ENCODE peak calls at places on chromosomes 6 and 20, in five cellular contexts. N is astrocyte, D is tibial nerve, L is IMR-90, S is testis. P is an unnamed sample.

GRCh38 chr6:12112540-12113189 is 100.6 kb downstream of the HIVEP1 start:
- DNase-seq in N (no peak), D (no peak), L (no peak), S (no peak), P (no peak)

GRCh38 chr20:47713941-47714450 is 71.3 kb downstream of the SULF2 start:
- DNase-seq in N (no peak), D (peak; percentile 66), L (peak; percentile 27), S (peak; percentile 70), P (no peak)

GRCh38 chr6:165998072-165998471 is 169.6 kb downstream of the TBXT start:
- DNase-seq in N (no peak), D (no peak), L (no peak), S (no peak), P (no peak)

GRCh38 chr6:108650781-108651180 is 90.1 kb downstream of the FOXO3 start:
- DNase-seq in N (peak; percentile 73), D (no peak), L (peak; percentile 62), S (no peak), P (no peak)

GRCh38 chr6:141483561-141484061 is 649.1 kb upstream of the GJE1 start:
- DNase-seq in N (peak; percentile 95), D (no peak), L (peak; percentile 96), S (no peak), P (no peak)

GRCh38 chr6:20660534-20660933 is 126.3 kb downstream of the CDKAL1 start:
- DNase-seq in N (no peak), D (no peak), L (no peak), S (no peak), P (no peak)

GRCh38 chr20:41951615-41952014 is 333.4 kb upstream of the CHD6 start:
- DNase-seq in N (no peak), D (no peak), L (no peak), S (no peak), P (no peak)

GRCh38 chr6:32609731-32610640 is 20.3 kb upstream of the HLA-DRB1 start:
- DNase-seq in N (peak; percentile 78), D (peak; percentile 19), L (peak; percentile 92), S (no peak), P (peak; percentile 95)

GRCh38 chr20:57180385-57180784 is 86.1 kb downstream of the BMP7 start:
- DNase-seq in N (no peak), D (no peak), L (no peak), S (no peak), P (no peak)

GRCh38 chr6:53119772-53120409 is 28.8 kb downstream of the GCM1 start:
- DNase-seq in N (peak; percentile 18), D (no peak), L (peak; percentile 58), S (no peak), P (peak; percentile 86)

GRCh38 chr20:50913976-50914375 is 17.3 kb downstream of the ADNP start:
- DNase-seq in N (peak; percentile 83), D (no peak), L (peak; percentile 88), S (no peak), P (no peak)

GRCh38 chr20:50286609-50287008 is 96.0 kb downstream of the CEBPB start:
- DNase-seq in N (peak; percentile 87), D (peak; percentile 85), L (peak; percentile 88), S (peak; percentile 63), P (no peak)

GRCh38 chr6:11042750-11043551 is 1.2 kb downstream of the ELOVL2 start:
- DNase-seq in N (peak; percentile 21), D (no peak), L (peak; percentile 44), S (no peak), P (no peak)

DNA sequence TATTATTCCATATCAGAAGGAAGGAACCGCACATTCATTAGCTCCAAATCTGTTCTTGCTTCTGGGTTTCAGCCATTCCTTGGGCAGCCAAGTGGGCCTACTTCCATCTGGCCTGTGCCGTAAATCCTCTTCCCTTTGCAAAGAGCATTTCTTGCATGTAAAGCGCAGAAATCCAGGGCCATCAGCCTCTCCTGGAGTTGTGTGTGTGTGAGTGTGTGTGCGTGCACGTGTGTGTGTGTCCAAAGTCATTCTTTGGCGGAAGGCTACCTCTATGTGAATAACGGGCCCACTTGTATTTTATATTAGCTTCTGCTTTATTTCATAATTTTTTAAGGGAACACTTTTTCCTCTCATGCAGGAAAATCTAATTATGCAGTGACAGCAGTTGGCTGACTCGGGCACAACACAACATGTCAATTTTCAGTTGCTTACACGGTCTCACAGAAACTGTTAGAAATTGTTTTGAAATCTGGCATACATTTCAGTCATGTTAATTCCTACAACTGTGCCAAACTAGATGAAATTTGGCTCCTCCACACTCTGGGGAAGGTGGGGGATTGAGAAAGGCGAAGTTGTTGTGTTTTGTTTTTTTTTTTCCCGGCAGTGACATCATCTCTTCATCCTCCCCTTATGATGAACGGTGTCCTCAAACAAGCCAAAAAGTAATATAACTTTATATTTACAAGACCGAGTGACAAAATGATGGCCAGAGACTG is 223.8 kb upstream of the TSHZ2 start:
- DNase-seq in N (no peak), D (no peak), L (no peak), S (no peak), P (no peak)
- H3K27ac ChIP-seq in N (no peak overlapping the region), D (peak overlapping the region; percentile 59), L (no peak overlapping the region), S (no peak overlapping the region), P (no peak overlapping the region)

DNA sequence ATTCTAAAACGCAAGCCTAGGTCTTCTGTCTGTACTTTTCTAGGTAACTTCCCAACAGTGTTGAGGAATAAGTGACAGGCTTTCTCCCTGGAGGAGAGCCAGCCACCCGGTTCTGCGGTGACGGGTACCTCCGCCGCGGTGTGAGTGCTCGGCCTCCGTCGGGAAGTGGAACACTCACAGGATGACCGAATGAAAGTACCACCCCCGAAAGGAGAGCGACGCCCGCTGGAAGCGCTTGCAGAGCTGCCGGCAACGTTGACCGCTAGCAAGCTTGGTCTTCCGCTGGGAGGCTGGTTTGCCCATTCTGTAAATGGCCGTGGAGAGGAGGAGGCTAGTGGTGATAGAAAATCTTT is 581 bp upstream of the TMEM242 start:
- DNase-seq in N (peak; percentile 82), D (peak; percentile 50), L (peak; percentile 81), S (peak; percentile 83), P (peak; percentile 91)
- TF ChIP-seq CTCF in N (no peak), D (no peak), L (peak; percentile 19), S (no peak), P (peak; percentile 6)

DNA sequence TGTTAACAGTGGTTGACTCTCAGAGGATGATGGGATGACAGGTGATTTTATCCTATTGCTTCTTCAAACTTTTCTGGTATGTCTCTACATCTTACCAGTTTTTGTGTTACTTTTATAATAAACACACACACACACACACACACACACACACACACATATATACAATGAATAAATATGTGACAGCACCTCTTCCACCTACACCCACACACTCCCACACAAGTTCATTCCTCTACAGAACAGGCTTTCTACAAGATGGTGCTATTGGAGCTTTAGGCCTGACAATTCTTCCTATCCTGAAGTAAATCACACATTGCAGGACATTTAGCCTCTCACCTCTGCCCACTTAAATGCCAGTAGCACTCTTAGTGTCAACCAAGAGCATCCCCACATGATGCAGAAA is 46.7 kb upstream of the STK35 start:
- DNase-seq in N (no peak), D (no peak), L (no peak), S (no peak), P (no peak)
- H3K9me3 ChIP-seq in N (no peaks in the 10 kb centered on the region), D (no peaks in the 10 kb centered on the region), L (no peaks in the 10 kb centered on the region), S (no peaks in the 10 kb centered on the region), P (peaks cover 19% of the 10 kb centered on the region)

DNA sequence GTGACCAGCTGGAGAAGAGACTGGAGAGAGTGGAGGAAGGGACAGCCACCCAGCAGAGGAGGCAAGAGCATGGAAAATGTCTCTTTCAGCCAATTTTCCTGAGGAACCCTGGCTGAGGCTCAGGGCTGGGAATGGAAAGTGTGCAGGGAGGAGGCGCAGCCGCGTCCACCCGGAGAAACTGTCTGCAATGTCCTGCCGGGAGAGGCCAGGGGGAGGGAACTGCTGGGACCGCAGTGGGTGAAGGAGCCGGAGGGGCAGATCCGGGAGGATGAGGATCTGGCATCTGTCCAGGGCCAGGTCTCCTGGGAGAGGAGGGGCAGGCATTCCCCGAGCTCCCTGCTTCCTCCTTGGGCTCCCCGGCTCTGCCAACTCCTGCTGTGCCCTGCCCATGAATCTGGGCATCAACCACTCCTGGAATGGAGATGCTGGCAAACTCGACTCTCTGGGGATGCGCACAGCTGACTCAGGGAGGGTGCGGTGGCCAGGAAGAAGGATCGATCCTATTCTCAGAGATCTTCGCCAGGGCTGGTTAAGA is 17.4 kb upstream of the HM13 start:
- DNase-seq in N (no peak), D (no peak), L (no peak), S (peak; percentile 68), P (no peak)
- H3K27ac ChIP-seq in N (no peak overlapping the region), D (peak overlapping the region; percentile 66), L (no peak overlapping the region), S (peak overlapping the region; percentile 55), P (no peak overlapping the region)

GRCh38 chr20:33262658-33263065 is 20.4 kb upstream of the BPIFB1 start:
- DNase-seq in N (peak; percentile 30), D (peak; percentile 33), L (peak; percentile 53), S (peak; percentile 59), P (peak; percentile 88)
- TF ChIP-seq CTCF in N (peak; percentile 53), D (peak; percentile 38), L (peak; percentile 59), S (no peak), P (peak; percentile 93)

GRCh38 chr6:133806358-133806757 is 82.6 kb upstream of the TCF21 start:
- DNase-seq in N (peak; percentile 20), D (no peak), L (peak; percentile 72), S (no peak), P (no peak)

GRCh38 chr6:133807531-133807930 is 81.4 kb upstream of the TCF21 start:
- DNase-seq in N (no peak), D (no peak), L (no peak), S (no peak), P (no peak)

GRCh38 chr6:133805876-133806275 is 83.0 kb upstream of the TCF21 start:
- DNase-seq in N (no peak), D (no peak), L (no peak), S (no peak), P (no peak)

GRCh38 chr6:133811557-133811956 is 77.4 kb upstream of the TCF21 start:
- DNase-seq in N (no peak), D (no peak), L (no peak), S (no peak), P (no peak)

GRCh38 chr6:133809406-133809805 is 79.5 kb upstream of the TCF21 start:
- DNase-seq in N (peak; percentile 56), D (no peak), L (peak; percentile 48), S (no peak), P (no peak)
- H3K9me3 ChIP-seq in N (no peaks in the 10 kb centered on the region), D (no peaks in the 10 kb centered on the region), L (no peaks in the 10 kb centered on the region), S (no peaks in the 10 kb centered on the region), P (peaks cover 25% of the 10 kb centered on the region)

GRCh38 chr6:63571883-63572732 is at the start of the genes LOC128125822 and PTP4A1:
- DNase-seq in N (peak; percentile 92), D (peak; percentile 91), L (peak; percentile 98), S (peak; percentile 98), P (peak; percentile 99)

GRCh38 chr6:63572733-63573139 is 456 bp downstream of the LOC128125822 start:
- DNase-seq in N (no peak), D (no peak), L (no peak), S (no peak), P (no peak)

GRCh38 chr6:63573899-63574553 is 1.7 kb downstream of the LOC128125822 start:
- DNase-seq in N (peak; percentile 45), D (peak; percentile 34), L (peak; percentile 64), S (peak; percentile 75), P (peak; percentile 75)

GRCh38 chr6:63573140-63573898 is 1.0 kb downstream of the LOC128125822 start:
- DNase-seq in N (peak; percentile 64), D (peak; percentile 78), L (peak; percentile 55), S (peak; percentile 89), P (peak; percentile 96)

DNA sequence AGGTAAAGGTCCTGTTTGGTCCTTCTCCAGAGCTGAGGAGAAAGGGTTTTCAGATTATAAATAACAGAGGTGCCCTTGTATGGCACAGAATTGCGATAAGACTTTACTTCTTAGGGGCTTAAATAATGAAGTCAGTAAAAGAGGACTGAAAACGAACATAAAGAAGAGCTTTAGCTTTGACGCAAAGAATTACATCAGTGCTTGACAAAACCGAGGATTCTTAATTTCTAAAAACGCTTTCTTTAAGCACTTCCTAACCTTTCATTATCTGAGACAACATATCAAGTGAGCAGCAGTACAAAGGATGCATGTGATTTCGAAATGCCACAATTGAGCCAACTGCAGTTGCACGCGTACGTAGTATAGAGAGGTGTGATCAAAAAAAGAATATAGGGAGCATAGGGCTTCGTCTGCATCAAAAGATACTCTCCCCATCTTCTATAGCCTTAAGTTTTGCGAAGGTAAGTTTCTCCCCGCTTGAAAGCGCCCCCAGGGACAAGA is 848 bp upstream of the LOC128125822 start:
- DNase-seq in N (no peak), D (no peak), L (no peak), S (no peak), P (no peak)
- H3K27ac ChIP-seq in N (peak overlapping the region; percentile 97), D (peak overlapping the region; percentile 97), L (peak overlapping the region; percentile 91), S (peak overlapping the region; percentile 100), P (peak overlapping the region; percentile 91)